ENCODE peak calls at places on chromosomes 4 and X, in eight cellular contexts. S is A673; N is cortex of kidney; B is GF-D8; F is activated naive CD4-positive, alpha-beta T cell treated with anti-CD3 and anti-CD28 coated beads, Interleukin-2, amount 50 U/mL, for 72 hours; V is activated CD4-positive, alpha-beta T cell treated with anti-CD3 and anti-CD28 coated beads, Interleukin-2, amount 50 U/mL, for 1 hour; X is NCI-H1092 treated with DMSO at 0.1 percent for 48 hours; L is cardiac fibroblast. Q is an unnamed sample.
A peak's percentile ranks its signal among the peaks of the same experiment; 100 is the strongest.

GRCh38 chr4:183723561-183724228 is 64.6 kb downstream of the TRAPPC11 start:
- DNase-seq in S (no peak), N (no peak), B (no peak), F (no peak), V (no peak), X (no peak), L (no peak), Q (no peak)

GRCh38 chrX:152892499-152892898 is 5.4 kb upstream of the ZNF185 start:
- DNase-seq in S (no peak), N (no peak), B (no peak), F (no peak), V (no peak), X (no peak), L (no peak), Q (no peak)

GRCh38 chr4:61254406-61254805 is 54.3 kb downstream of the ADGRL3 start:
- DNase-seq in S (no peak), N (no peak), B (no peak), F (no peak), V (no peak), X (no peak), L (no peak), Q (no peak)

GRCh38 chr4:7828011-7828720 is 111.5 kb downstream of the AFAP1 start:
- DNase-seq in S (peak; percentile 82), N (no peak), B (peak; percentile 89), F (peak; percentile 59), V (peak; percentile 52), X (no peak), L (peak; percentile 99), Q (peak; percentile 61)

GRCh38 chrX:38807873-38808272 is 6.6 kb downstream of the MID1IP1 start:
- DNase-seq in S (no peak), N (no peak), B (no peak), F (no peak), V (no peak), X (no peak), L (no peak), Q (no peak)

GRCh38 chr4:2175990-2176698 is 65.8 kb downstream of the HAUS3 start:
- DNase-seq in S (no peak), N (no peak), B (no peak), F (no peak), V (no peak), X (no peak), L (no peak), Q (no peak)

GRCh38 chrX:70554081-70554480 is 109.4 kb downstream of the DLG3 start:
- DNase-seq in S (peak; percentile 17), N (no peak), B (no peak), F (no peak), V (no peak), X (no peak), L (peak; percentile 53), Q (peak; percentile 21)

GRCh38 chr4:67531349-67531748 is 14.0 kb downstream of the CENPC start:
- DNase-seq in S (no peak), N (no peak), B (no peak), F (no peak), V (no peak), X (no peak), L (no peak), Q (no peak)

GRCh38 chr4:58688603-58689002 is 1578.4 kb upstream of the IGFBP7 start:
- DNase-seq in S (no peak), N (no peak), B (no peak), F (no peak), V (no peak), X (peak; percentile 16), L (no peak), Q (no peak)

GRCh38 chr4:125705681-125706080 is 390.9 kb downstream of the FAT4 start:
- DNase-seq in S (no peak), N (no peak), B (no peak), F (no peak), V (no peak), X (no peak), L (peak; percentile 23), Q (no peak)

GRCh38 chr4:74768857-74769525 is 25.3 kb downstream of the BTC start:
- DNase-seq in S (peak; percentile 25), N (no peak), B (no peak), F (no peak), V (no peak), X (no peak), L (peak; percentile 60), Q (no peak)

GRCh38 chr4:173040200-173040599 is 128.4 kb upstream of the GALNT7 start:
- DNase-seq in S (peak; percentile 47), N (no peak), B (no peak), F (no peak), V (no peak), X (peak; percentile 59), L (peak; percentile 13), Q (peak; percentile 45)

GRCh38 chr4:185535818-185536729 is 767 bp upstream of the PDLIM3 start:
- DNase-seq in S (no peak), N (no peak), B (no peak), F (no peak), V (no peak), X (no peak), L (peak; percentile 63), Q (peak; percentile 42)

GRCh38 chr4:178316211-178316610 is 874.0 kb upstream of the AGA start:
- DNase-seq in S (no peak), N (no peak), B (no peak), F (no peak), V (no peak), X (no peak), L (no peak), Q (peak; percentile 92)

GRCh38 chr4:98232202-98232601 is 29.0 kb upstream of the RAP1GDS1 start:
- DNase-seq in S (peak; percentile 56), N (no peak), B (peak; percentile 90), F (no peak), V (no peak), X (no peak), L (peak; percentile 37), Q (no peak)

GRCh38 chr4:19566041-19566440 is 685.7 kb upstream of the SLIT2 start:
- DNase-seq in S (no peak), N (no peak), B (no peak), F (no peak), V (no peak), X (no peak), L (no peak), Q (no peak)

GRCh38 chr4:105058177-105058812 is 88.4 kb upstream of the TET2 start:
- DNase-seq in S (no peak), N (no peak), B (no peak), F (no peak), V (no peak), X (no peak), L (peak; percentile 39), Q (no peak)

GRCh38 chrX:118049713-118050112 is 66.9 kb downstream of the KLHL13 start:
- DNase-seq in S (peak; percentile 32), N (no peak), B (no peak), F (no peak), V (no peak), X (no peak), L (no peak), Q (no peak)

GRCh38 chrX:107421337-107421736 is 28.1 kb upstream of the FRMPD3 start:
- DNase-seq in S (no peak), N (no peak), B (no peak), F (no peak), V (no peak), X (no peak), L (no peak), Q (no peak)

GRCh38 chrX:139969286-139969685 is 4.0 kb upstream of the CXorf66 start:
- DNase-seq in S (peak; percentile 21), N (no peak), B (no peak), F (no peak), V (no peak), X (no peak), L (no peak), Q (no peak)

GRCh38 chrX:80879143-80879542 is 69.5 kb upstream of the BRWD3 start:
- DNase-seq in S (peak; percentile 2), N (no peak), B (no peak), F (no peak), V (no peak), X (peak; percentile 27), L (peak; percentile 1), Q (peak; percentile 38)

GRCh38 chr4:83028976-83029375 is 6.0 kb upstream of the COPS4 start:
- DNase-seq in S (no peak), N (no peak), B (no peak), F (no peak), V (no peak), X (no peak), L (no peak), Q (no peak)

GRCh38 chr4:56907009-56907408 is 691 bp upstream of the REST start:
- DNase-seq in S (no peak), N (no peak), B (no peak), F (no peak), V (peak; percentile 21), X (no peak), L (no peak), Q (no peak)

GRCh38 chr4:40337523-40337922 is 2.4 kb downstream of the CHRNA9 start:
- DNase-seq in S (no peak), N (no peak), B (no peak), F (no peak), V (no peak), X (no peak), L (no peak), Q (no peak)

GRCh38 chr4:153207561-153207960 is 3.3 kb downstream of the TRIM2 start:
- DNase-seq in S (no peak), N (no peak), B (no peak), F (no peak), V (no peak), X (peak; percentile 3), L (peak; percentile 45), Q (no peak)

GRCh38 chr4:145808021-145808650 is 128.2 kb downstream of the C4orf51 start:
- DNase-seq in S (peak; percentile 87), N (no peak), B (no peak), F (no peak), V (no peak), X (no peak), L (peak; percentile 97), Q (no peak)

GRCh38 chrX:6729581-6729980 is 194.7 kb upstream of the VCX3A start:
- DNase-seq in S (no peak), N (no peak), B (no peak), F (no peak), V (no peak), X (no peak), L (no peak), Q (no peak)

GRCh38 chr4:107839166-107839565 is 14.4 kb downstream of the SGMS2 start:
- DNase-seq in S (no peak), N (no peak), B (no peak), F (no peak), V (no peak), X (no peak), L (no peak), Q (no peak)

Q was measured in MM.1S.